ENCODE peak calls at places on chromosomes 5 and 9, in five cellular contexts. F is uterus, W is right lobe of liver, L is heart left ventricle, H is esophagus squamous epithelium. D is an unnamed sample. For H3K36me3, the result is how much of the 10 kb centered on the place peaks cover.

GRCh38 chr5:83741571-83741970 is 20.9 kb upstream of the HAPLN1 start:
- DNase-seq in F (no peak), W (no peak), L (no peak), H (no peak), D (no peak)

GRCh38 chr9:95030920-95031662 is 286.4 kb downstream of the FANCC start:
- DNase-seq in F (no peak), W (no peak), L (no peak), H (no peak), D (no peak)

GRCh38 chr5:133032852-133033742 is 6.7 kb upstream of the ZCCHC10 start:
- DNase-seq in F (no peak), W (no peak), L (no peak), H (no peak), D (no peak)

GRCh38 chr5:159034083-159034824 is 65.5 kb downstream of the EBF1 start:
- DNase-seq in F (peak), W (peak), L (no peak), H (no peak), D (no peak)

GRCh38 chr5:90590170-90590569 is 31.6 kb downstream of the ADGRV1 start:
- DNase-seq in F (no peak), W (no peak), L (no peak), H (no peak), D (no peak)

GRCh38 chr9:72650206-72650605 is 128.8 kb downstream of the TMC1 start:
- DNase-seq in F (no peak), W (no peak), L (no peak), H (no peak), D (no peak)

GRCh38 chr5:96651948-96652753 is 10.0 kb upstream of the CAST start:
- DNase-seq in F (no peak), W (no peak), L (no peak), H (no peak), D (no peak)

GRCh38 chr5:17316973-17317459 is 99.6 kb downstream of the BASP1 start:
- DNase-seq in F (no peak), W (no peak), L (no peak), H (no peak), D (no peak)

GRCh38 chr5:16712178-16712577 is 95.4 kb upstream of the RETREG1 start:
- DNase-seq in F (no peak), W (no peak), L (no peak), H (no peak), D (no peak)

GRCh38 chr9:128033609-128034008 is 33.5 kb downstream of the NAIF1 start:
- DNase-seq in F (no peak), W (no peak), L (no peak), H (no peak), D (no peak)

DNA sequence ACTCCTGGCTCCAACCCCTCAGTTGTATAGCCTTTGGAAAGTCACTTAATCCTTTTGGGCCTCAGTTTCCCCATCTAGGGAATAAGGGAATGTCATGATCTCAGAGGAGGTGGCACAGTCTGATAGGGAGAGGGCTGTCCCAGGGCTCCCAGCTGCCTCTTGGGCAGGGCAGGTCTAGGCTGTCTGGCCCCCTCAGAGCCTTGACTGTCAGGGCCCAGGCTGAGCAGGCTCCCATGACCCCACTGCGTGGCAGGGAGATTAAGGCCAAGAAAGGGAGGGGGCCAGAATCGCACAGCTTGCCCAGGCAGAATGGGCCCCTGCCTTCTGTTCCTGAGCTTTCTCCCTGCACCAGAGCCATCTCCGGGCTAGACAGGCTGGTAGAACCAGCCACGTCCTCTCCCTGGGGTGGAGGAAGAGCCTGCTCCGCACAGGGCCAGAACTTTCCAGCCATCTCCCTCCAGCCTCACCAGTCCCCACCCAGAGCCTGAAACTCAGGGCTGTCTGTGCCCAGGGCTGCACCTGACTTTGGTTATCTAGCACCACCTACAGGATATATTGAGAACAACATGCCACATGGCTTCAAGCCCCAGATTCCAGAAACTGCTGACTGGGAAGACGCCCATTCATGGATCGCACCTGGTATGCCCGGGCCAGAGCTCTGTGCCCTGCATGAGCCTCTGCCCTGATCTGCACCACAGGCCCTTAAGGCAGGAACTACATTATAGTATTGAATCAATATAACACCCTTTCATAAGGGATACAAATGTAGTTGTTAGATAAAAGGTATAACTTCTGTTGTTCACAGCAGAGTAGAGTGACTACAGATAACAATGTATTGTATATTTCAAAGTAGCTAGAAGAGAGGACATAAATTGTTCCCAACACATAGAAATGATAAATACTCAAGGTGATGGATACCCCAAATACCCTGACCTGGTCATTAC is 32.0 kb downstream of the NAIF1 start:
- DNase-seq in F (peak), W (peak), L (peak), H (no peak), D (peak)
- TF ChIP-seq POLR2A in F (no peak), W (no peak), L (no peak), H (no peak), D (no peak)

GRCh38 chr5:134569758-134570364 is 44.4 kb downstream of the JADE2 start:
- DNase-seq in F (no peak), W (peak), L (no peak), H (no peak), D (no peak)

GRCh38 chr5:134570886-134571285 is 45.4 kb downstream of the JADE2 start:
- DNase-seq in F (no peak), W (no peak), L (no peak), H (no peak), D (peak)

GRCh38 chr5:134571703-134572405 is 46.4 kb downstream of the JADE2 start:
- DNase-seq in F (no peak), W (no peak), L (peak), H (no peak), D (no peak)

GRCh38 chr5:134568761-134569725 is 43.6 kb downstream of the JADE2 start:
- DNase-seq in F (peak), W (peak), L (peak), H (no peak), D (no peak)

GRCh38 chr5:134570365-134570758 is 44.9 kb downstream of the JADE2 start:
- DNase-seq in F (no peak), W (peak), L (no peak), H (no peak), D (no peak)
- H3K36me3 ChIP-seq in F (under half), W (under half), L (half or more), H (under half), D (under half)

GRCh38 chr5:178232920-178233429 is 373 bp upstream of the PHYKPL start:
- DNase-seq in F (no peak), W (no peak), L (no peak), H (no peak), D (no peak)

GRCh38 chr5:178229861-178230260 is 2.7 kb downstream of the PHYKPL start:
- DNase-seq in F (no peak), W (no peak), L (no peak), H (no peak), D (no peak)

GRCh38 chr5:178231736-178232123 is 872 bp downstream of the PHYKPL start:
- DNase-seq in F (peak), W (no peak), L (no peak), H (no peak), D (peak)

GRCh38 chr5:178232124-178232919 is at the start of gene PHYKPL:
- DNase-seq in F (peak), W (peak), L (peak), H (no peak), D (peak)

DNA sequence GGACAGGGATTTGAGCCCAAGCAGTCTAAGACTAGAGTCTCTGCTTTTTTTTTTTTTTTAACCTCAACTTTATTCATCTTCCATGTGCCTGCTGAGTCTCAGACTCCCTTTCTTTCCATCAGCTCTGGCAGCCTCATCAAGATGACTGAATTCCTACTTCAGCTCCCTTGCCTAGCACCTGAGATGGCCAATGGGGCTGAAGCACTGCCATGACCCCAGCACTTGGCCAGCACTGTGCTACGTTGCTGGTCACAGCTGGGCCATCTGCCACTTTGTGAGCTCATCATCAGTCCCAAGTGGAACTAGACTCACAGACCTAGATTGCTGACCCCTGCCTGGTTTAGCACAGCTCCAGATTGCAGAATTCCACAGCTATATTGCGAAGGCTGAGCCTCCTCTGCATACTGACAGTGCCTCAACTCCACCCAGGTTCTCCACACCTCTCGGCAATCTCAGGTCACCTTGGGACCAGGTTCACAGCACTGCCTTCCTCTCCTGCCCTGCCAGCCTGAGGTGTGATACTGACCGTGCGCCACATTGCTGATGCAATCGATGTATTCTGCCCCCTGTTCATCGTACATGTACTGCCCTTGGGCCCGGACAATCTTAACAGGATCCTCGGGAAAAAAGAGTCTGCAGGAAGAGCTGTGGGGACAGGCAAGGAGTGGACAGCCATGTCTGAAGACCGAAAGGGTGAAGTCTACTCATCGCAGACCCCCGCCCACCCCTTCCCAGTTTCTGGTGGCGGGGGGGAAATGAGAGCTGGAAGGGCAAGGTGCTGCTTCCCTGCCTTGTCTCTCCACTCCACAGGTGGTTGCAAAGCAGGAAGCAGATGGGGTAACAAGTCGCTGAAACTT is 1.5 kb downstream of the PHYKPL start:
- DNase-seq in F (no peak), W (peak), L (no peak), H (no peak), D (no peak)
- H3K4me3 ChIP-seq in F (peak), W (peak), L (peak), H (peak), D (peak)

GRCh38 chr5:12022444-12022843 is 118.2 kb upstream of the CTNND2 start:
- DNase-seq in F (no peak), W (no peak), L (no peak), H (no peak), D (no peak)
- TF ChIP-seq POLR2A in F (no peak), W (no peak), L (no peak), H (no peak), D (no peak)

DNA sequence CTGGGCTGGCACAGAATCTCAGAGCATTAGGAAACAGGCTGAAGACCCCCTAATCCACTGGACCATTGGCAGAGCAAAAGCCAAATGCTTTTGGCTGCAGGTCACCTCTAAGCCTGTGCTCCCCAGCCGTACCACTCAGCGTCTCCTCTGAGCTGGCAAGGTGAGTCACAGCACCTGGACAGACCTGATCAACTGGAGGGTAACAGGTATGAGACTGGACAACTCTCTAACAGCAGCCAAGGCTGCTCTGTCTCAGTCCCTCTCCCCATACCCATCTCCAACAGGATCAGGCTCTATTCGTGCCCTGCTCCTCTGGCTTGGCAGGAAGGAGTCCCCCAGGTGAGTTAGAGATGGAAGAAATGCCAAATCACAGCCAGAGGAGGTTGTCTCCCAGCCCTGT is 4.7 kb downstream of the GOLGA2 start:
- DNase-seq in F (no peak), W (no peak), L (peak), H (no peak), D (no peak)
- H3K36me3 ChIP-seq in F (under half), W (under half), L (half or more), H (under half), D (under half)

DNA sequence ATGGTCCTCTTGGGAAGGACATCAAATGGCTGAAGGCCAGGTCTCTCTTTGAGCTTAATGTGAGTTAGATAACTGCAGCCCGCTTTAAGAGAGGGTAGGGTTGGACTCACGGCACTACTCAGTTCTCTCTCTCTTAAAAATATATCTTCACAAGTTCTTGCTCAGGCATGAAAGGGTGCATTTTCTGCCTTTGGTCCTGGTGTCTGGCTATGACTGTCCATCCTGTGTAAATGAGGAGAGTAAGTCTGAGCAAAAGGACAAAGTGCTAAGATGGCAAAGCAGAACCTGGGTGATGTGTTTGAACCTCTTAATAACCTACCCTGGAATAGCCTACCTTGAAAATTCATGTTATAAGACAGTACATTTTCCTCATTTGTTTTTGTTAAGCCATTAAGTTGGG is 293.4 kb downstream of the PDE4D start:
- DNase-seq in F (no peak), W (no peak), L (no peak), H (no peak), D (no peak)
- H3K4me3 ChIP-seq in F (no peak), W (no peak), L (no peak), H (no peak), D (no peak)

DNA sequence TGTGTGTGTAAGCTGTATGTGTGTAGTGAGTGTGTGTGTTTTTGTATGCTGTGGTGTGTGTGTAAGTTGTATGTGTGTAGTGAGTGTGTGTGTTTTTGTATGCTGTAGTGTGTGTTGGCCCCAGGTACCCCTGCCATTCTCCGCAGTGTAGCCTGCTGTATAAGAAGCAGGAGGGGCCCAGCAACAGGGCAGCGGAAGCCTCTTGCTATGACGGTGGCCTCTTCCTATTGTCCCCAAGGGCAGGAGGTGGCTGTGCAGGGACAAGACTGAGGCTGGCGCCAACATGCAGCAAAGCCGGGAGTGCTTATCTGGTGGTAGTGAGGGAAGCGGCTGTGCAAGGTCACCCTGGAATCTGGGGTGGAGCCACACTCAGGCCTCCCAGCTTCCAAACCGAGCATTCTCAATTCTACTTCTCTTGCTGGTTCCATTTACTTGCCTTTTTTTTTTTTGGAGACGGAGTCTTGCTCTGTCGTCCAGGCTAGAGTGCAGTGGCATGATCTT is 5.1 kb downstream of the SPAAR start:
- DNase-seq in F (peak), W (peak), L (peak), H (no peak), D (no peak)
- TF ChIP-seq POLR2A in F (no peak), W (no peak), L (no peak), H (no peak), D (no peak)

GRCh38 chr5:178221857-178222256 is 10.7 kb downstream of the PHYKPL start:
- DNase-seq in F (no peak), W (no peak), L (no peak), H (no peak), D (no peak)
- H3K36me3 ChIP-seq in F (under half), W (under half), L (under half), H (under half), D (half or more)

GRCh38 chr5:72109625-72110024 is 2.4 kb downstream of the MAP1B start:
- DNase-seq in F (no peak), W (no peak), L (no peak), H (no peak), D (no peak)

GRCh38 chr5:72108200-72109050 is 1.1 kb downstream of the MAP1B start:
- DNase-seq in F (peak), W (no peak), L (peak), H (no peak), D (peak)

GRCh38 chr5:72107874-72108199 is 562 bp downstream of the MAP1B start:
- DNase-seq in F (no peak), W (no peak), L (no peak), H (no peak), D (no peak)

GRCh38 chr5:72110401-72111013 is 3.2 kb downstream of the MAP1B start:
- DNase-seq in F (no peak), W (no peak), L (no peak), H (no peak), D (no peak)

GRCh38 chr5:72109051-72109411 is 1.8 kb downstream of the MAP1B start:
- DNase-seq in F (no peak), W (no peak), L (no peak), H (no peak), D (no peak)
- H3K4me3 ChIP-seq in F (peak), W (peak), L (peak), H (peak), D (peak)